ENCODE peak calls at places on chromosomes 2 and 18, in nine cellular contexts. N is lung; W is right atrium auricular region; U is cardiac muscle cell; Q is Panc1; H is left ventricle myocardium inferior; T is Calu3; P is CD4-positive, alpha-beta T cell; R is astrocyte of the spinal cord. I is an unnamed sample.
A peak's percentile ranks its signal among the peaks of the same experiment; 100 is the strongest.

GRCh38 chr2:207619764-207620203 is 5.4 kb downstream of the METTL21A start:
- DNase-seq in N (no peak), W (no peak), T (no peak), H (no peak), Q (no peak), U (no peak), R (no peak), P (no peak), I (no peak)

GRCh38 chr2:216971632-216972031 is 111.8 kb upstream of the TNP1 start:
- DNase-seq in W (no peak), Q (no peak), R (no peak), T (no peak), N (no peak), U (no peak), H (no peak), P (no peak), I (no peak)

GRCh38 chr2:74789278-74789677 is 44.6 kb upstream of the HK2 start:
- DNase-seq in H (no peak), P (no peak), Q (no peak), U (no peak), T (no peak), R (no peak), W (no peak), N (no peak), I (no peak)

GRCh38 chr2:42812899-42813479 is 20.6 kb upstream of the HAAO start:
- DNase-seq in R (peak; percentile 42), N (no peak), W (no peak), T (no peak), H (no peak), U (no peak), P (no peak), Q (no peak), I (no peak)

GRCh38 chr2:100427627-100428258 is 10.3 kb upstream of the CHST10 start:
- DNase-seq in U (peak; percentile 62), N (peak; percentile 57), P (peak; percentile 60), R (peak; percentile 37), Q (no peak), T (peak; percentile 68), W (no peak), H (peak; percentile 57), I (no peak)

GRCh38 chr18:48060947-48061346 is 130.5 kb upstream of the SMAD2 start:
- DNase-seq in R (no peak), U (no peak), P (no peak), W (no peak), N (no peak), H (no peak), T (no peak), Q (no peak), I (no peak)

GRCh38 chr2:53896864-53897263 is 37.1 kb upstream of the GPR75 start:
- DNase-seq in P (no peak), W (no peak), U (no peak), Q (peak; percentile 32), H (no peak), R (peak; percentile 51), N (no peak), T (peak; percentile 6), I (no peak)

GRCh38 chr2:44744961-44745360 is 196.5 kb upstream of the SIX3 start:
- DNase-seq in U (no peak), W (no peak), P (no peak), T (no peak), N (no peak), H (no peak), R (no peak), Q (no peak), I (no peak)

GRCh38 chr2:108834620-108835019 is 48.0 kb downstream of the CCDC138 start:
- DNase-seq in W (no peak), N (no peak), R (no peak), Q (no peak), H (no peak), T (no peak), P (no peak), U (no peak), I (no peak)

GRCh38 chr2:241359481-241360045 is 3.5 kb downstream of the FARP2 start:
- DNase-seq in N (no peak), U (no peak), W (no peak), P (no peak), T (no peak), H (no peak), R (no peak), Q (no peak), I (no peak)

GRCh38 chr2:202444000-202444399 is 67.9 kb downstream of the BMPR2 start:
- DNase-seq in R (no peak), Q (no peak), U (no peak), H (no peak), N (no peak), T (no peak), W (no peak), P (no peak), I (no peak)

GRCh38 chr2:75605770-75606535 is 40.6 kb upstream of the MRPL19 start:
- DNase-seq in Q (no peak), U (no peak), N (peak; percentile 72), T (no peak), W (no peak), H (no peak), R (peak; percentile 97), P (no peak), I (no peak)

GRCh38 chr18:54671291-54671881 is 80.3 kb downstream of the DYNAP start:
- DNase-seq in Q (no peak), W (no peak), N (no peak), P (no peak), U (peak; percentile 59), R (peak; percentile 56), H (no peak), T (peak; percentile 26), I (no peak)
- TF ChIP-seq CTCF in Q (peak; percentile 27), W (peak; percentile 69), N (peak; percentile 15), P (peak; percentile 63), U (peak; percentile 51), R (peak; percentile 39), H (peak; percentile 64), T (peak; percentile 55), I (peak; percentile 95)

GRCh38 chr18:9661564-9661963 is 46.5 kb upstream of the RAB31 start:
- DNase-seq in W (no peak), Q (no peak), P (no peak), N (no peak), H (no peak), U (no peak), R (no peak), T (no peak), I (no peak)
- TF ChIP-seq CTCF in W (peak; percentile 30), Q (no peak), P (no peak), N (no peak), H (peak; percentile 24), U (peak; percentile 25), R (peak; percentile 43), T (no peak), I (peak; percentile 63)

GRCh38 chr2:8877332-8877731 is 39.9 kb upstream of the KIDINS220 start:
- DNase-seq in R (no peak), U (no peak), N (no peak), P (no peak), H (no peak), W (no peak), Q (no peak), T (no peak), I (no peak)

GRCh38 chr2:8886197-8886508 is 48.7 kb upstream of the KIDINS220 start:
- DNase-seq in U (no peak), Q (no peak), W (no peak), R (no peak), N (no peak), P (no peak), H (no peak), T (no peak), I (no peak)

GRCh38 chr2:8884812-8885211 is 47.4 kb upstream of the KIDINS220 start:
- DNase-seq in U (no peak), N (no peak), Q (no peak), W (no peak), R (no peak), H (no peak), T (no peak), P (no peak), I (no peak)

GRCh38 chr2:8885449-8886196 is 48.2 kb upstream of the KIDINS220 start:
- DNase-seq in H (no peak), R (no peak), Q (no peak), W (no peak), U (no peak), T (no peak), N (no peak), P (no peak), I (no peak)

DNA sequence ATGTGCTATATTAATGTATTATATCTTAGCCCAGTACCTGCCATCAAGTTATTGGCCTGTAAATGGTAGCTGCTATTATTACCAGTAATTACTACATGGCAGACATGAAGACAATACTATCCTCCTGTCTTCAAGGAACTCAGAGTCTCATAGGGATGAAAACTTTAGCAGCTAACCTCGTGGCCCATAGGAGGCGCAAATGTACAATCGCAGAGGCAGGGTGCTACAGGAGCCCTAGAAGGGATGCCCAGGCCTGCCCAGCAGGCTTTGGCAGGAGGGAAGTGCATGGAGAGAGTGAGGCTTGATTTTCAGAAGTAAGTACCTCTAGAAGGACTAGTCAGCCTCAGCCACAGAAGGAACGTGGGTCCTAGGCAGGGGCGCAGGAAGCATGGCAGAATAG is 44.7 kb upstream of the KIDINS220 start:
- DNase-seq in P (no peak), U (peak; percentile 58), R (peak; percentile 12), W (no peak), N (no peak), Q (no peak), T (peak; percentile 32), H (no peak), I (no peak)
- TF ChIP-seq CTCF in P (no peak), U (peak; percentile 48), R (peak; percentile 37), W (no peak), N (no peak), Q (peak; percentile 59), T (no peak), H (peak; percentile 8), I (peak; percentile 50)

GRCh38 chr18:46215902-46216723 is 111.9 kb downstream of the HAUS1 start:
- DNase-seq in U (no peak), R (no peak), W (no peak), H (no peak), Q (no peak), P (no peak), N (no peak), T (no peak), I (no peak)

GRCh38 chr18:46214435-46214834 is 110.2 kb downstream of the HAUS1 start:
- DNase-seq in N (no peak), P (no peak), W (no peak), R (no peak), Q (no peak), H (no peak), U (no peak), T (no peak), I (no peak)

GRCh38 chr18:46211816-46212215 is 107.6 kb downstream of the HAUS1 start:
- DNase-seq in H (no peak), Q (no peak), W (no peak), U (no peak), R (peak; percentile 59), N (no peak), T (no peak), P (no peak), I (no peak)

GRCh38 chr18:46212398-46212797 is 108.2 kb downstream of the HAUS1 start:
- DNase-seq in Q (no peak), U (no peak), W (no peak), R (no peak), H (no peak), T (no peak), P (no peak), N (no peak), I (no peak)

DNA sequence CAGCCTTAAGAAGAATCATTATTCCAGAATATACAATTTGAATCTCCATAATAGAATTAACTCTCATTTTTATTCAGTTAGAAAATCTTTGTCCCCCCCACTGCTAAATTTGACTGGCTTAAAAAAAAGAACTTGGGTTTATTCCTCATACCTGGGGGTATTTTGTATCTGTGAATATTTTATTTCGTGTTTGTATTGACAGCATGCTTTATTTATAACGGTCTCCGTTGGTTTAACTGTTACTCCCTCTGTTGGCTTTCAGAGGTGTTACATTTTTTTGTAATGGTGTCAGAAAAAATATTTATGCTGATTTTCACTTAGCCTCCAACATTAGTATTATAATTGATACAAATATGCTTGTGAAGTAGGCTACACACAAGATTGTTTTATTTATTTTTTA is 109.1 kb downstream of the HAUS1 start:
- DNase-seq in U (no peak), N (no peak), P (no peak), H (no peak), Q (no peak), T (no peak), W (no peak), R (no peak), I (no peak)
- TF ChIP-seq CTCF in U (peak; percentile 59), N (peak; percentile 9), P (peak; percentile 75), H (peak; percentile 64), Q (peak; percentile 39), T (peak; percentile 52), W (peak; percentile 63), R (peak; percentile 34), I (peak; percentile 74)